ENCODE peak calls at places on chromosomes 11 and 22, in nine cellular contexts. One of them, this sample, is unnamed.
A peak's percentile ranks its signal among the peaks of the same experiment; 100 is the strongest.

GRCh38 chr11:6611092-6612007 is 666 bp downstream of the TAF10 start:
- DNase-seq in CD4-positive, CD25-positive, alpha-beta regulatory T cell: no peak
- DNase-seq in thoracic aorta: no peak
- DNase-seq in aorta: peak; percentile 80
- DNase-seq in right atrium auricular region: no peak
- DNase-seq in upper lobe of right lung: no peak
- DNase-seq in naive thymus-derived CD4-positive, alpha-beta T cell: no peak
- DNase-seq in mesenchymal stem cell: peak; percentile 34
- DNase-seq in AG04450: no peak
- DNase-seq in this sample: peak; percentile 40

GRCh38 chr11:117606211-117606610 is 190.8 kb downstream of the DSCAML1 start:
- DNase-seq in aorta: no peak
- DNase-seq in AG04450: no peak
- DNase-seq in right atrium auricular region: no peak
- DNase-seq in naive thymus-derived CD4-positive, alpha-beta T cell: no peak
- DNase-seq in upper lobe of right lung: no peak
- DNase-seq in CD4-positive, CD25-positive, alpha-beta regulatory T cell: peak; percentile 0
- DNase-seq in thoracic aorta: no peak
- DNase-seq in mesenchymal stem cell: no peak
- DNase-seq in this sample: no peak

GRCh38 chr11:16126361-16126760 is 230.0 kb downstream of the SOX6 start:
- DNase-seq in AG04450: no peak
- DNase-seq in upper lobe of right lung: no peak
- DNase-seq in thoracic aorta: no peak
- DNase-seq in mesenchymal stem cell: no peak
- DNase-seq in naive thymus-derived CD4-positive, alpha-beta T cell: no peak
- DNase-seq in CD4-positive, CD25-positive, alpha-beta regulatory T cell: no peak
- DNase-seq in right atrium auricular region: no peak
- DNase-seq in aorta: no peak
- DNase-seq in this sample: no peak

GRCh38 chr11:114275295-114275694 is 20.9 kb upstream of the NNMT start:
- DNase-seq in CD4-positive, CD25-positive, alpha-beta regulatory T cell: no peak
- DNase-seq in thoracic aorta: no peak
- DNase-seq in right atrium auricular region: no peak
- DNase-seq in naive thymus-derived CD4-positive, alpha-beta T cell: no peak
- DNase-seq in aorta: peak; percentile 63
- DNase-seq in mesenchymal stem cell: no peak
- DNase-seq in upper lobe of right lung: no peak
- DNase-seq in AG04450: no peak
- DNase-seq in this sample: no peak

GRCh38 chr11:66335531-66336233 is 552 bp downstream of the RIN1 start:
- DNase-seq in right atrium auricular region: no peak
- DNase-seq in AG04450: no peak
- DNase-seq in aorta: peak; percentile 69
- DNase-seq in CD4-positive, CD25-positive, alpha-beta regulatory T cell: no peak
- DNase-seq in upper lobe of right lung: peak; percentile 71
- DNase-seq in mesenchymal stem cell: peak; percentile 82
- DNase-seq in thoracic aorta: no peak
- DNase-seq in naive thymus-derived CD4-positive, alpha-beta T cell: no peak
- DNase-seq in this sample: peak; percentile 67

GRCh38 chr11:66976048-66976467 is 954 bp downstream of the C11orf86 start:
- DNase-seq in right atrium auricular region: no peak
- DNase-seq in aorta: no peak
- DNase-seq in naive thymus-derived CD4-positive, alpha-beta T cell: no peak
- DNase-seq in thoracic aorta: no peak
- DNase-seq in CD4-positive, CD25-positive, alpha-beta regulatory T cell: no peak
- DNase-seq in mesenchymal stem cell: no peak
- DNase-seq in AG04450: no peak
- DNase-seq in upper lobe of right lung: no peak
- DNase-seq in this sample: no peak

GRCh38 chr11:129862123-129862522 is 33.3 kb downstream of the NFRKB start:
- DNase-seq in aorta: no peak
- DNase-seq in mesenchymal stem cell: peak; percentile 9
- DNase-seq in thoracic aorta: no peak
- DNase-seq in AG04450: no peak
- DNase-seq in right atrium auricular region: no peak
- DNase-seq in naive thymus-derived CD4-positive, alpha-beta T cell: no peak
- DNase-seq in upper lobe of right lung: no peak
- DNase-seq in CD4-positive, CD25-positive, alpha-beta regulatory T cell: no peak
- DNase-seq in this sample: no peak

GRCh38 chr11:60706931-60707330 is 7.5 kb downstream of the MS4A8 start:
- DNase-seq in naive thymus-derived CD4-positive, alpha-beta T cell: no peak
- DNase-seq in aorta: no peak
- DNase-seq in CD4-positive, CD25-positive, alpha-beta regulatory T cell: no peak
- DNase-seq in thoracic aorta: no peak
- DNase-seq in mesenchymal stem cell: no peak
- DNase-seq in right atrium auricular region: peak; percentile 36
- DNase-seq in upper lobe of right lung: no peak
- DNase-seq in AG04450: no peak
- DNase-seq in this sample: no peak

GRCh38 chr11:102309621-102310541 is 7.4 kb upstream of the BIRC3 start:
- DNase-seq in thoracic aorta: no peak
- DNase-seq in upper lobe of right lung: no peak
- DNase-seq in mesenchymal stem cell: no peak
- DNase-seq in naive thymus-derived CD4-positive, alpha-beta T cell: no peak
- DNase-seq in AG04450: no peak
- DNase-seq in CD4-positive, CD25-positive, alpha-beta regulatory T cell: no peak
- DNase-seq in aorta: no peak
- DNase-seq in right atrium auricular region: no peak
- DNase-seq in this sample: no peak

GRCh38 chr11:63917685-63918523 is 940 bp upstream of the RCOR2 start:
- DNase-seq in mesenchymal stem cell: peak; percentile 70
- DNase-seq in CD4-positive, CD25-positive, alpha-beta regulatory T cell: peak; percentile 31
- DNase-seq in aorta: peak; percentile 87
- DNase-seq in right atrium auricular region: peak; percentile 68
- DNase-seq in thoracic aorta: no peak
- DNase-seq in naive thymus-derived CD4-positive, alpha-beta T cell: no peak
- DNase-seq in upper lobe of right lung: no peak
- DNase-seq in AG04450: no peak
- DNase-seq in this sample: no peak

GRCh38 chr11:107427569-107428180 is 29.9 kb downstream of the CWF19L2 start:
- DNase-seq in thoracic aorta: no peak
- DNase-seq in naive thymus-derived CD4-positive, alpha-beta T cell: no peak
- DNase-seq in right atrium auricular region: no peak
- DNase-seq in aorta: no peak
- DNase-seq in AG04450: no peak
- DNase-seq in upper lobe of right lung: no peak
- DNase-seq in CD4-positive, CD25-positive, alpha-beta regulatory T cell: no peak
- DNase-seq in mesenchymal stem cell: no peak
- DNase-seq in this sample: no peak

GRCh38 chr11:95338430-95338991 is 107.5 kb upstream of the SESN3 start:
- DNase-seq in aorta: peak; percentile 76
- DNase-seq in CD4-positive, CD25-positive, alpha-beta regulatory T cell: no peak
- DNase-seq in upper lobe of right lung: peak; percentile 71
- DNase-seq in right atrium auricular region: peak; percentile 69
- DNase-seq in naive thymus-derived CD4-positive, alpha-beta T cell: no peak
- DNase-seq in thoracic aorta: no peak
- DNase-seq in AG04450: no peak
- DNase-seq in mesenchymal stem cell: peak; percentile 95
- DNase-seq in this sample: no peak

GRCh38 chr22:32509045-32509444 is 34.4 kb downstream of the FBXO7 start:
- DNase-seq in right atrium auricular region: no peak
- DNase-seq in mesenchymal stem cell: no peak
- DNase-seq in AG04450: no peak
- DNase-seq in CD4-positive, CD25-positive, alpha-beta regulatory T cell: no peak
- DNase-seq in aorta: no peak
- DNase-seq in thoracic aorta: no peak
- DNase-seq in upper lobe of right lung: no peak
- DNase-seq in naive thymus-derived CD4-positive, alpha-beta T cell: no peak
- DNase-seq in this sample: no peak

GRCh38 chr22:29660021-29660420 is 56.6 kb downstream of the NF2 start:
- DNase-seq in thoracic aorta: no peak
- DNase-seq in right atrium auricular region: no peak
- DNase-seq in upper lobe of right lung: no peak
- DNase-seq in naive thymus-derived CD4-positive, alpha-beta T cell: no peak
- DNase-seq in CD4-positive, CD25-positive, alpha-beta regulatory T cell: no peak
- DNase-seq in aorta: no peak
- DNase-seq in AG04450: no peak
- DNase-seq in mesenchymal stem cell: no peak
- DNase-seq in this sample: no peak

GRCh38 chr22:49923445-49923844 is 5.0 kb downstream of the CRELD2 start:
- DNase-seq in aorta: no peak
- DNase-seq in AG04450: no peak
- DNase-seq in CD4-positive, CD25-positive, alpha-beta regulatory T cell: no peak
- DNase-seq in upper lobe of right lung: no peak
- DNase-seq in mesenchymal stem cell: no peak
- DNase-seq in naive thymus-derived CD4-positive, alpha-beta T cell: no peak
- DNase-seq in right atrium auricular region: no peak
- DNase-seq in thoracic aorta: no peak
- DNase-seq in this sample: no peak

DNA sequence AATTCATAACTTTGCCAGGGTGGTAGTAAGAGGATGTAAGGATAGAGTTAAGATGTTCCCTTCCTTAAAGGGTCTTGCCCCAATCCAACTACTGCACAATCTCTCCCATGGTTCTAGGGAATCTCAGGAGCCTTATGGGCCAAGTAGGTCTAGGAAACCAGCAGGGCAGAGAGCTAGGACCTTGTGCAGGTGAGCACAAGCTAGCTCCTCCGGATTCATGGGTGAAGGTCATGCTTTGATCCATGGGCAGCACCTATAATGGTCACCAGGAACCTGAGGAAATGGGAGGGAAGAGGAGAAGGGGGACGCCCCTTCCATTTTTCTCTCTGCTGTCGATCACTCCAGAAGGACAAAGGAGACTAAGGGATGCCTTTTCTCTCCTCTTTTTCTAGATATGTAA is 16.8 kb downstream of the KCNJ11 start:
- DNase-seq in right atrium auricular region: no peak
- DNase-seq in mesenchymal stem cell: peak; percentile 45
- DNase-seq in aorta: no peak
- DNase-seq in AG04450: no peak
- DNase-seq in thoracic aorta: no peak
- DNase-seq in CD4-positive, CD25-positive, alpha-beta regulatory T cell: no peak
- DNase-seq in upper lobe of right lung: no peak
- DNase-seq in naive thymus-derived CD4-positive, alpha-beta T cell: no peak
- DNase-seq in this sample: no peak
- H3K9me3 ChIP-seq in right atrium auricular region: peaks cover 55% of the 10 kb centered on the region
- H3K9me3 ChIP-seq in mesenchymal stem cell: peaks cover 67% of the 10 kb centered on the region
- H3K9me3 ChIP-seq in aorta: peaks cover 30% of the 10 kb centered on the region
- H3K9me3 ChIP-seq in AG04450: peaks cover 35% of the 10 kb centered on the region
- H3K9me3 ChIP-seq in thoracic aorta: peaks cover 38% of the 10 kb centered on the region
- H3K9me3 ChIP-seq in CD4-positive, CD25-positive, alpha-beta regulatory T cell: peaks cover 41% of the 10 kb centered on the region
- H3K9me3 ChIP-seq in upper lobe of right lung: peaks cover 45% of the 10 kb centered on the region
- H3K9me3 ChIP-seq in naive thymus-derived CD4-positive, alpha-beta T cell: no peaks in the 10 kb centered on the region
- H3K9me3 ChIP-seq in this sample: no peaks in the 10 kb centered on the region

DNA sequence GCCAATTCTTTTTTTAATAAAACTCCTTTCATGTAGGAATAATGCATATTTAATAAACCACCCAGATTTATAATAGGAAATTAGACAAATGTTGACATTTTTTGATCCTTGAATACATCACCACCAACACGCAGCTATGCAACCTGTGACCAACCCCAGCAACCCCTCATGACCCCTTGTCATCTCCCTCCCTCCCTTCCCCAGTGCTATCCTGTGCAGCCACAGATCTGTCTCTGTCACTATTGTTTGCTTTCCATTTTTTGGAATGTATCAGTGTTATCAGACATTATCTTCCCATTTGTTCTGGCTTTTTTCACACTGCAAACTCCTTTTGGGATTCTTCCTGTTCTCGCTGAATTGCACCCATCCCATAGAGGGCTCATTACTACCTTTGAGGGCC is 114.1 kb downstream of the VPREB1 start:
- DNase-seq in upper lobe of right lung: no peak
- DNase-seq in CD4-positive, CD25-positive, alpha-beta regulatory T cell: no peak
- DNase-seq in right atrium auricular region: no peak
- DNase-seq in naive thymus-derived CD4-positive, alpha-beta T cell: no peak
- DNase-seq in aorta: no peak
- DNase-seq in thoracic aorta: no peak
- DNase-seq in AG04450: no peak
- DNase-seq in mesenchymal stem cell: no peak
- DNase-seq in this sample: no peak
- H3K9me3 ChIP-seq in upper lobe of right lung: no peaks in the 10 kb centered on the region
- H3K9me3 ChIP-seq in CD4-positive, CD25-positive, alpha-beta regulatory T cell: no peaks in the 10 kb centered on the region
- H3K9me3 ChIP-seq in right atrium auricular region: no peaks in the 10 kb centered on the region
- H3K9me3 ChIP-seq in naive thymus-derived CD4-positive, alpha-beta T cell: no peaks in the 10 kb centered on the region
- H3K9me3 ChIP-seq in aorta: no peaks in the 10 kb centered on the region
- H3K9me3 ChIP-seq in thoracic aorta: no peaks in the 10 kb centered on the region
- H3K9me3 ChIP-seq in AG04450: no peaks in the 10 kb centered on the region
- H3K9me3 ChIP-seq in mesenchymal stem cell: no peaks in the 10 kb centered on the region
- H3K9me3 ChIP-seq in this sample: no peaks in the 10 kb centered on the region

GRCh38 chr11:10377182-10377581 is 72.3 kb downstream of the ADM start:
- DNase-seq in thoracic aorta: no peak
- DNase-seq in AG04450: no peak
- DNase-seq in aorta: no peak
- DNase-seq in right atrium auricular region: no peak
- DNase-seq in naive thymus-derived CD4-positive, alpha-beta T cell: no peak
- DNase-seq in upper lobe of right lung: no peak
- DNase-seq in CD4-positive, CD25-positive, alpha-beta regulatory T cell: no peak
- DNase-seq in mesenchymal stem cell: no peak
- DNase-seq in this sample: no peak
- H3K9me3 ChIP-seq in thoracic aorta: no peaks in the 10 kb centered on the region
- H3K9me3 ChIP-seq in AG04450: no peaks in the 10 kb centered on the region
- H3K9me3 ChIP-seq in aorta: no peaks in the 10 kb centered on the region
- H3K9me3 ChIP-seq in right atrium auricular region: no peaks in the 10 kb centered on the region
- H3K9me3 ChIP-seq in naive thymus-derived CD4-positive, alpha-beta T cell: no peaks in the 10 kb centered on the region
- H3K9me3 ChIP-seq in upper lobe of right lung: no peaks in the 10 kb centered on the region
- H3K9me3 ChIP-seq in CD4-positive, CD25-positive, alpha-beta regulatory T cell: no peaks in the 10 kb centered on the region
- H3K9me3 ChIP-seq in mesenchymal stem cell: no peaks in the 10 kb centered on the region
- H3K9me3 ChIP-seq in this sample: no peaks in the 10 kb centered on the region

GRCh38 chr11:37372667-37373066 is 774.6 kb upstream of the RAG2 start:
- DNase-seq in aorta: no peak
- DNase-seq in right atrium auricular region: no peak
- DNase-seq in AG04450: no peak
- DNase-seq in thoracic aorta: no peak
- DNase-seq in naive thymus-derived CD4-positive, alpha-beta T cell: no peak
- DNase-seq in mesenchymal stem cell: no peak
- DNase-seq in upper lobe of right lung: no peak
- DNase-seq in CD4-positive, CD25-positive, alpha-beta regulatory T cell: no peak
- DNase-seq in this sample: no peak

GRCh38 chr11:37370817-37371216 is 772.8 kb upstream of the RAG2 start:
- DNase-seq in naive thymus-derived CD4-positive, alpha-beta T cell: no peak
- DNase-seq in upper lobe of right lung: no peak
- DNase-seq in CD4-positive, CD25-positive, alpha-beta regulatory T cell: no peak
- DNase-seq in AG04450: no peak
- DNase-seq in thoracic aorta: no peak
- DNase-seq in mesenchymal stem cell: no peak
- DNase-seq in aorta: no peak
- DNase-seq in right atrium auricular region: no peak
- DNase-seq in this sample: no peak

GRCh38 chr11:37371346-37371970 is 773.4 kb upstream of the RAG2 start:
- DNase-seq in thoracic aorta: no peak
- DNase-seq in aorta: no peak
- DNase-seq in mesenchymal stem cell: peak; percentile 19
- DNase-seq in CD4-positive, CD25-positive, alpha-beta regulatory T cell: no peak
- DNase-seq in naive thymus-derived CD4-positive, alpha-beta T cell: no peak
- DNase-seq in upper lobe of right lung: no peak
- DNase-seq in AG04450: no peak
- DNase-seq in right atrium auricular region: no peak
- DNase-seq in this sample: no peak
- H3K9me3 ChIP-seq in thoracic aorta: no peaks in the 10 kb centered on the region
- H3K9me3 ChIP-seq in aorta: peaks cover 2% of the 10 kb centered on the region
- H3K9me3 ChIP-seq in mesenchymal stem cell: peaks cover 5% of the 10 kb centered on the region
- H3K9me3 ChIP-seq in CD4-positive, CD25-positive, alpha-beta regulatory T cell: peaks cover 3% of the 10 kb centered on the region
- H3K9me3 ChIP-seq in naive thymus-derived CD4-positive, alpha-beta T cell: no peaks in the 10 kb centered on the region
- H3K9me3 ChIP-seq in upper lobe of right lung: no peaks in the 10 kb centered on the region
- H3K9me3 ChIP-seq in AG04450: no peaks in the 10 kb centered on the region
- H3K9me3 ChIP-seq in right atrium auricular region: peaks cover 8% of the 10 kb centered on the region
- H3K9me3 ChIP-seq in this sample: peaks cover 12% of the 10 kb centered on the region

DNA sequence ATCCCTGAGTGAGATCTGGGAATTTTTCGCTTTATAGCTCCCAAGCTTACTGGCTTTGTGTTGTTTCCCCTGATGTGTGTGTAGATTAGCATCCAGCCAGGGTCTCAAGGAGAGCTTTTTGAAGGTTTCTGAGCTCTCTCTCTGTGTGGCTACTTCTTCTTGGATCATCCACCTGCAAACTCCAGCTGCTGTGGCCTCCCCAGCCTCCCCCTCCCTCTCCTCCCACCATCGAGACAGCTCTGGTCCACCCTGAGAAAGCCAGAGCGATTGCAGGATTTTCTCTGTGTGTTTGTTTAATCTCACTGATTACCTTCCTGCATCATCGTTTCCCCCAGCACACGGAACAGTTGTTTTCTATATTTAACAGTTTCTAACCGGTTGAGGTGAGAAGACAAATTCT is 553.6 kb downstream of the TBC1D22A start:
- DNase-seq in aorta: no peak
- DNase-seq in naive thymus-derived CD4-positive, alpha-beta T cell: no peak
- DNase-seq in right atrium auricular region: no peak
- DNase-seq in upper lobe of right lung: no peak
- DNase-seq in thoracic aorta: no peak
- DNase-seq in mesenchymal stem cell: no peak
- DNase-seq in AG04450: no peak
- DNase-seq in CD4-positive, CD25-positive, alpha-beta regulatory T cell: no peak
- DNase-seq in this sample: no peak
- H3K9me3 ChIP-seq in aorta: peaks cover 4% of the 10 kb centered on the region
- H3K9me3 ChIP-seq in naive thymus-derived CD4-positive, alpha-beta T cell: no peaks in the 10 kb centered on the region
- H3K9me3 ChIP-seq in right atrium auricular region: peaks cover 25% of the 10 kb centered on the region
- H3K9me3 ChIP-seq in upper lobe of right lung: peaks cover 5% of the 10 kb centered on the region
- H3K9me3 ChIP-seq in thoracic aorta: peaks cover 9% of the 10 kb centered on the region
- H3K9me3 ChIP-seq in mesenchymal stem cell: peaks cover 17% of the 10 kb centered on the region
- H3K9me3 ChIP-seq in AG04450: peaks cover 6% of the 10 kb centered on the region
- H3K9me3 ChIP-seq in CD4-positive, CD25-positive, alpha-beta regulatory T cell: no peaks in the 10 kb centered on the region
- H3K9me3 ChIP-seq in this sample: peaks cover 6% of the 10 kb centered on the region

This sample was measured in MG63.